ENCODE peak calls at places on chromosome 2, in six cellular contexts. R is left ventricle myocardium inferior, M is GM23248, J is fibroblast of lung, O is ovary, Y is RWPE2. K is an unnamed sample.

GRCh38 chr2:61463769-61464475 is 7.0 kb downstream of the USP34 start:
- DNase-seq in R (no peak), M (no peak), J (no peak), O (no peak), Y (no peak), K (no peak)

GRCh38 chr2:146523218-146523617 is 1321.6 kb upstream of the ACVR2A start:
- DNase-seq in R (no peak), M (peak), J (peak), O (no peak), Y (no peak), K (no peak)

GRCh38 chr2:10620481-10620880 is 69.3 kb downstream of the NOL10 start:
- DNase-seq in R (no peak), M (peak), J (peak), O (no peak), Y (no peak), K (no peak)

GRCh38 chr2:203533696-203534471 is 1.2 kb downstream of the RAPH1 start:
- DNase-seq in R (no peak), M (peak), J (peak), O (no peak), Y (no peak), K (no peak)

GRCh38 chr2:130251865-130252620 is 53.8 kb upstream of the TUBA3E start:
- DNase-seq in R (no peak), M (no peak), J (no peak), O (no peak), Y (no peak), K (peak)

GRCh38 chr2:40564174-40564573 is 112.3 kb upstream of the SLC8A1 start:
- DNase-seq in R (no peak), M (no peak), J (no peak), O (no peak), Y (no peak), K (no peak)

GRCh38 chr2:95574506-95574905 is 17.3 kb upstream of the TRIM43 start:
- DNase-seq in R (no peak), M (no peak), J (no peak), O (no peak), Y (no peak), K (no peak)

GRCh38 chr2:46164581-46165301 is 132.5 kb upstream of the EPAS1 start:
- DNase-seq in R (peak), M (peak), J (peak), O (peak), Y (peak), K (peak)

GRCh38 chr2:96112501-96113366 is 3.6 kb downstream of the ADRA2B start:
- DNase-seq in R (peak), M (no peak), J (no peak), O (no peak), Y (no peak), K (peak)

GRCh38 chr2:129738799-129739198 is 240.7 kb upstream of the RAB6C start:
- DNase-seq in R (no peak), M (no peak), J (no peak), O (no peak), Y (no peak), K (no peak)

GRCh38 chr2:143815082-143815481 is 685.9 kb downstream of the ARHGAP15 start:
- DNase-seq in R (no peak), M (no peak), J (no peak), O (no peak), Y (no peak), K (no peak)

GRCh38 chr2:69011611-69012157 is 1.3 kb upstream of the ANTXR1 start:
- DNase-seq in R (no peak), M (no peak), J (no peak), O (no peak), Y (no peak), K (no peak)

GRCh38 chr2:10124538-10125045 is 2.1 kb downstream of the RRM2 start:
- DNase-seq in R (no peak), M (peak), J (peak), O (no peak), Y (no peak), K (no peak)

GRCh38 chr2:8457092-8457481 is 224.8 kb upstream of the ID2 start:
- DNase-seq in R (no peak), M (no peak), J (no peak), O (no peak), Y (no peak), K (peak)

GRCh38 chr2:219521066-219521880 is 7.0 kb downstream of the ASIC4 start:
- DNase-seq in R (no peak), M (peak), J (peak), O (no peak), Y (no peak), K (no peak)

GRCh38 chr2:137951606-137952005 is 12.7 kb upstream of the HNMT start:
- DNase-seq in R (no peak), M (peak), J (no peak), O (no peak), Y (no peak), K (no peak)

GRCh38 chr2:216693414-216694100 is 1.8 kb downstream of the IGFBP5 start:
- DNase-seq in R (no peak), M (no peak), J (no peak), O (peak), Y (no peak), K (no peak)

GRCh38 chr2:36461039-36461681 is 105.6 kb downstream of the CRIM1 start:
- DNase-seq in R (no peak), M (peak), J (peak), O (no peak), Y (no peak), K (no peak)

GRCh38 chr2:241157841-241158545 is 7.7 kb downstream of the PPP1R7 start:
- DNase-seq in R (no peak), M (peak), J (no peak), O (no peak), Y (no peak), K (no peak)

GRCh38 chr2:236662231-236663160 is 92.9 kb downstream of the ACKR3 start:
- DNase-seq in R (no peak), M (peak), J (no peak), O (no peak), Y (no peak), K (no peak)

GRCh38 chr2:227460079-227460485 is 11.9 kb upstream of the AGFG1 start:
- DNase-seq in R (no peak), M (peak), J (peak), O (no peak), Y (no peak), K (no peak)

GRCh38 chr2:27663160-27663462 is 303 bp downstream of the SUPT7L start:
- DNase-seq in R (no peak), M (no peak), J (no peak), O (no peak), Y (no peak), K (peak)

GRCh38 chr2:176092270-176093144 is at the start of gene HOXD13:
- DNase-seq in R (no peak), M (peak), J (no peak), O (no peak), Y (no peak), K (peak)

GRCh38 chr2:21095714-21096113 is 28.1 kb upstream of the TDRD15 start:
- DNase-seq in R (no peak), M (no peak), J (no peak), O (no peak), Y (no peak), K (no peak)

GRCh38 chr2:218003994-218004419 is 1.2 kb upstream of the TNS1 start:
- DNase-seq in R (peak), M (peak), J (peak), O (peak), Y (no peak), K (no peak)

GRCh38 chr2:237213325-237214040 is 127.8 kb downstream of the COPS8 start:
- DNase-seq in R (peak), M (peak), J (peak), O (peak), Y (no peak), K (peak)

GRCh38 chr2:174660984-174661675 is 63.5 kb upstream of the WIPF1 start:
- DNase-seq in R (no peak), M (no peak), J (no peak), O (no peak), Y (no peak), K (peak)

GRCh38 chr2:219434718-219435525 is at the start of gene SPEG:
- DNase-seq in R (no peak), M (peak), J (no peak), O (peak), Y (peak), K (peak)

DNA sequence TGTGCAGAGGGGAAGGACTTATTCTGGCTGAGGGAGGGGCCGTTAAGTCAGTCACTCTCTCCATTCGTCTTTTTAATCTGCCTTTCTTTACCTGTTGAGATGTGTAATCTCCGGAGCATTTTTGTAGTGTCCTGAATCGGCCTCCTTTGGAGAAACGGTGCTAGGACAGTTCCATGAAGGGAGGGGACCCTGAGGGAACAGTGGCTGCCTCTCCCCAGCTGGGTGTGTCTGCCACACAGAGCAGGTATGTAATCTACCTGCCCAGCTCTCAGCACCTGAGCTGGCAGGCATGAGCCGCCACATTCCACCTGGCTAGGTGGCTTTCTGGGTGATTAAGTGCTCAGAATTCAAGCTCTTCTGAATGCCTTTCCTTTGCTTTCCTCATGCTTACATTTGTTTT is 131.2 kb downstream of the WDSUB1 start:
- DNase-seq in R (no peak), M (no peak), J (no peak), O (no peak), Y (no peak), K (peak)
- H3K27ac ChIP-seq in R (peak), M (no peak), J (no peak), O (no peak), Y (peak), K (peak)

GRCh38 chr2:64651590-64651989 is 2.1 kb downstream of the SERTAD2 start:
- DNase-seq in R (no peak), M (no peak), J (no peak), O (no peak), Y (no peak), K (no peak)
- H3K4me3 ChIP-seq in R (peak), M (peak), J (peak), O (peak), Y (no peak), K (peak)

DNA sequence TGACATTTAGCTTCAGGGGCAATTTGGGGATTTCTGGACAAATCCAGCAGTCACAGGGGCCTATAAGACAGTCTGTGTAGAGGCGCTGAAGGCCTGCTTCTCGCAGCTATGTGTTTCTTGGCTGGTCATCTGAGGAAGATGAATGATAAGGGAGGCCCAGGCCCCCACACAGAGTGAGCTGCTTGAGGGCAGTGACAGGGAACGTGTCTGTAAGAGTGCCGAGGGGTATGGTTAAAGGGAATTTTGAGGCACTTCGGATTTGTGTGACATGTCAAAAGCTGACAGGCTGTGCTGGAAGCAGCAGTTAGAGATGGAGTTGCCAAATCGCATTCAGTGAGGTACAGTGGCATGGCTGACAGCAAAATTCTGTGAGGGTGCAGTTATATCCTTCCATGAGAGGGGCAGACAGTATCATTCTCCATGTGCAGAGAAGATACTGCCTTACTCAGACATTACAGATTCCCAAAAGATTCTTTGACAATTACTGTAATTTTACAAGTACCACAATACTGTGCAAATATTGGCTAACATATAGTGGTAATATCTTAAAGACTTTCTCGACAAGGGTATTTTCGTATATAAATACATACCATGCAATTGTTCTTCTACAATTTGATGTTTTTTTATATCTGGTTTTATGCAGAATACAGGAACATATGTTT is 74.0 kb downstream of the CERS6 start:
- DNase-seq in R (no peak), M (peak), J (no peak), O (no peak), Y (no peak), K (no peak)
- H3K27ac ChIP-seq in R (peak), M (peak), J (no peak), O (no peak), Y (peak), K (no peak)

GRCh38 chr2:73987948-73988700 is 3.4 kb downstream of the TET3 start:
- DNase-seq in R (no peak), M (no peak), J (no peak), O (no peak), Y (no peak), K (no peak)
- H3K4me3 ChIP-seq in R (peak), M (no peak), J (no peak), O (no peak), Y (peak), K (peak)

GRCh38 chr2:231037202-231037730 is at the start of gene C2orf72:
- DNase-seq in R (no peak), M (peak), J (no peak), O (no peak), Y (no peak), K (no peak)
- H3K27ac ChIP-seq in R (no peak), M (no peak), J (no peak), O (no peak), Y (no peak), K (no peak)

GRCh38 chr2:238425979-238426567 is 654 bp upstream of the ASB1 start:
- DNase-seq in R (no peak), M (peak), J (peak), O (peak), Y (no peak), K (peak)

GRCh38 chr2:238424313-238424700 is 2.4 kb upstream of the ASB1 start:
- DNase-seq in R (no peak), M (peak), J (peak), O (no peak), Y (no peak), K (no peak)

GRCh38 chr2:238423561-238424312 is 3.0 kb upstream of the ASB1 start:
- DNase-seq in R (no peak), M (peak), J (no peak), O (no peak), Y (no peak), K (no peak)

GRCh38 chr2:238426568-238427434 is at the start of gene ASB1:
- DNase-seq in R (peak), M (peak), J (peak), O (peak), Y (peak), K (peak)

GRCh38 chr2:238425505-238425978 is 1.2 kb upstream of the ASB1 start:
- DNase-seq in R (no peak), M (no peak), J (no peak), O (no peak), Y (no peak), K (no peak)
- H3K4me3 ChIP-seq in R (peak), M (peak), J (no peak), O (peak), Y (no peak), K (no peak)

K was measured in kidney.